ENCODE peak calls at places on chromosomes 16 and 17, in eight cellular contexts. E is GM04503; H is OCI-LY7; P is neural progenitor cell; T is NB4; D is mucosa of descending colon; G is NCI-H774; U is stimulated activated CD8-positive, alpha-beta memory T cell treated with anti-CD3 and anti-CD28 coated beads, Interleukin-4, amount 100 ng/mL, for 24 hours. V is an unnamed sample.

GRCh38 chr17:996554-997344 is at the start of gene TIMM22:
- DNase-seq in T (peak; percentile 95), D (peak; percentile 94), U (peak; percentile 85), P (peak; percentile 100), G (peak; percentile 84), E (peak; percentile 91), H (peak; percentile 99), V (peak; percentile 92)

GRCh38 chr16:5062790-5063765 is 2.7 kb downstream of the C16orf89 start:
- DNase-seq in G (no peak), U (no peak), D (peak; percentile 25), E (no peak), H (peak; percentile 10), T (peak; percentile 40), P (peak; percentile 10), V (no peak)

GRCh38 chr16:87561200-87562105 is 40.9 kb upstream of the JPH3 start:
- DNase-seq in E (no peak), U (no peak), H (no peak), P (no peak), D (no peak), T (no peak), G (no peak), V (no peak)

GRCh38 chr16:87407511-87408112 is 15.5 kb downstream of the MAP1LC3B start:
- DNase-seq in H (no peak), E (no peak), T (peak; percentile 100), P (no peak), D (peak; percentile 43), U (no peak), G (no peak), V (no peak)

GRCh38 chr17:42329025-42329976 is 41.0 kb downstream of the STAT5A start:
- DNase-seq in G (no peak), E (peak; percentile 60), U (no peak), H (no peak), P (peak; percentile 90), T (no peak), D (peak; percentile 40), V (peak; percentile 25)

GRCh38 chr17:78397681-78398101 is 19.2 kb downstream of the PGS1 start:
- DNase-seq in P (no peak), E (no peak), T (no peak), D (no peak), G (no peak), U (no peak), H (no peak), V (peak; percentile 60)

GRCh38 chr17:48732688-48733629 is 4.4 kb upstream of the HOXB13 start:
- DNase-seq in U (no peak), D (no peak), E (no peak), P (peak; percentile 50), G (no peak), T (no peak), H (no peak), V (no peak)

GRCh38 chr16:57997528-57998265 is 2.8 kb downstream of the ZNF319 start:
- DNase-seq in E (no peak), U (no peak), D (no peak), G (no peak), H (no peak), T (no peak), P (no peak), V (no peak)

GRCh38 chr16:20260215-20261009 is 66.9 kb downstream of the GP2 start:
- DNase-seq in G (no peak), D (no peak), U (no peak), H (no peak), T (no peak), P (no peak), E (no peak), V (no peak)

GRCh38 chr17:64413505-64413904 is 22.8 kb upstream of the PECAM1 start:
- DNase-seq in U (no peak), H (peak; percentile 79), P (no peak), D (no peak), G (no peak), T (no peak), E (no peak), V (no peak)

GRCh38 chr17:80259642-80260535 is 763 bp upstream of the RNF213 start:
- DNase-seq in G (peak; percentile 81), T (peak; percentile 78), E (no peak), P (peak; percentile 92), U (peak; percentile 72), D (peak; percentile 72), H (peak; percentile 84), V (peak; percentile 22)

GRCh38 chr16:80962879-80963278 is 43.8 kb downstream of the CMC2 start:
- DNase-seq in P (no peak), E (no peak), T (no peak), U (no peak), H (no peak), D (no peak), G (no peak), V (no peak)

GRCh38 chr17:77400445-77400870 is 259.7 kb downstream of the SEC14L1 start:
- DNase-seq in D (no peak), E (no peak), T (peak; percentile 95), G (no peak), P (peak; percentile 59), H (peak; percentile 91), U (peak; percentile 72), V (peak; percentile 38)

GRCh38 chr16:67407788-67408452 is 8.4 kb downstream of the ZDHHC1 start:
- DNase-seq in G (no peak), U (no peak), D (no peak), T (no peak), H (no peak), E (no peak), P (no peak), V (no peak)

GRCh38 chr17:48908853-48909394 is 717 bp downstream of the UBE2Z start:
- DNase-seq in P (peak; percentile 97), U (peak; percentile 93), G (peak; percentile 79), H (peak; percentile 92), E (no peak), T (peak; percentile 96), D (peak; percentile 78), V (peak; percentile 82)

GRCh38 chr17:35795007-35795870 is at the start of gene MMP28:
- DNase-seq in U (peak; percentile 17), D (peak; percentile 84), G (peak; percentile 53), E (no peak), P (peak; percentile 78), H (no peak), T (peak; percentile 51), V (no peak)

GRCh38 chr17:4631836-4632582 is 9.5 kb downstream of the ALOX15 start:
- DNase-seq in E (no peak), P (peak; percentile 21), T (peak; percentile 18), U (no peak), H (no peak), D (no peak), G (no peak), V (peak; percentile 33)

GRCh38 chr16:31010539-31010938 is at the start of gene STX1B:
- DNase-seq in U (peak; percentile 14), E (no peak), D (no peak), G (no peak), P (peak; percentile 89), T (no peak), H (no peak), V (no peak)

GRCh38 chr16:56916571-56917403 is 15.2 kb upstream of the HERPUD1 start:
- DNase-seq in H (peak; percentile 89), E (no peak), G (no peak), D (peak; percentile 39), P (no peak), U (no peak), T (no peak), V (no peak)

GRCh38 chr17:82458885-82459424 is 414 bp downstream of the NARF start:
- DNase-seq in U (no peak), G (no peak), T (peak; percentile 59), D (peak; percentile 40), H (peak; percentile 47), E (no peak), P (peak; percentile 58), V (peak; percentile 30)

GRCh38 chr17:17388657-17389496 is 85.7 kb downstream of the NT5M start:
- DNase-seq in H (no peak), P (no peak), D (no peak), E (no peak), U (no peak), T (no peak), G (no peak), V (no peak)

GRCh38 chr16:57614546-57615343 is 13.7 kb upstream of the ADGRG1 start:
- DNase-seq in G (no peak), E (no peak), U (no peak), P (no peak), D (peak; percentile 5), H (no peak), T (no peak), V (no peak)

GRCh38 chr16:65123846-65124513 is 2.1 kb upstream of the CDH11 start:
- DNase-seq in E (no peak), T (no peak), U (no peak), D (no peak), P (peak; percentile 14), H (no peak), G (no peak), V (no peak)

GRCh38 chr16:8044796-8045195 is 545.5 kb downstream of the TMEM114 start:
- DNase-seq in G (no peak), E (no peak), D (no peak), U (no peak), H (no peak), P (no peak), T (no peak), V (no peak)

GRCh38 chr16:69917739-69918138 is 33.4 kb upstream of the CLEC18A start:
- DNase-seq in G (no peak), U (no peak), H (no peak), D (no peak), P (peak; percentile 76), T (no peak), E (peak; percentile 84), V (peak; percentile 95)

GRCh38 chr17:16298140-16298662 is 55.1 kb downstream of the CENPV start:
- DNase-seq in H (no peak), U (no peak), E (no peak), D (peak; percentile 50), P (no peak), T (no peak), G (no peak), V (no peak)

GRCh38 chr17:33521784-33522183 is 228.7 kb upstream of the ASIC2 start:
- DNase-seq in T (peak; percentile 12), G (no peak), E (no peak), U (no peak), D (peak; percentile 49), P (peak; percentile 66), H (peak; percentile 4), V (no peak)

GRCh38 chr17:21129023-21129681 is 2.4 kb downstream of the DHRS7B start:
- DNase-seq in E (no peak), U (no peak), H (no peak), T (peak; percentile 48), P (no peak), G (no peak), D (peak; percentile 30), V (peak; percentile 43)

GRCh38 chr17:49746791-49747490 is 17.0 kb downstream of the FAM117A start:
- DNase-seq in G (no peak), D (peak; percentile 34), T (peak; percentile 38), E (no peak), U (no peak), P (no peak), H (peak; percentile 86), V (no peak)

GRCh38 chr17:15257316-15257925 is 7.7 kb downstream of the PMP22 start:
- DNase-seq in H (peak; percentile 57), T (peak; percentile 93), U (peak; percentile 35), P (peak; percentile 83), E (peak; percentile 59), G (no peak), D (peak; percentile 86), V (peak; percentile 64)

GRCh38 chr17:4004517-4005295 is 40.5 kb upstream of the ATP2A3 start:
- DNase-seq in T (peak; percentile 64), U (peak; percentile 36), D (peak; percentile 77), P (peak; percentile 85), E (no peak), H (peak; percentile 72), G (no peak), V (no peak)

GRCh38 chr17:71764507-71764906 is 356.3 kb upstream of the SOX9 start:
- DNase-seq in P (peak; percentile 74), D (peak; percentile 45), E (no peak), U (no peak), T (peak; percentile 30), H (peak; percentile 37), G (no peak), V (peak; percentile 15)

GRCh38 chr16:1429631-1430030 is 1.2 kb upstream of the PERCC1 start:
- DNase-seq in E (no peak), P (no peak), H (no peak), D (no peak), G (no peak), T (no peak), U (no peak), V (no peak)

GRCh38 chr16:15777533-15778203 is 79.2 kb downstream of the MYH11 start:
- DNase-seq in P (peak; percentile 75), E (no peak), U (no peak), D (peak; percentile 25), T (peak; percentile 66), G (no peak), H (peak; percentile 86), V (peak; percentile 43)